ENCODE peak calls at places on chromosomes 1 and 21, in ten cellular contexts. One of them, this sample, is unnamed.

GRCh38 chr1:203342192-203342940 is 8.6 kb downstream of the FMOD start:
- DNase-seq in T-cell: peak
- DNase-seq in fibroblast of the aortic adventitia: peak
- DNase-seq in islet precursor cell: peak
- DNase-seq in T follicular helper cell: peak
- DNase-seq in posterior cingulate gyrus: peak
- DNase-seq in neural crest cell: peak
- DNase-seq in activated CD8-positive, alpha-beta memory T cell treated with anti-CD3 and anti-CD28 coated beads for 1 hour: peak
- DNase-seq in stromal cell of bone marrow: no peak
- DNase-seq in foreskin fibroblast: no peak
- DNase-seq in this sample: peak

GRCh38 chr1:170218261-170218660 is 72.5 kb downstream of the NTMT2 start:
- DNase-seq in T-cell: no peak
- DNase-seq in fibroblast of the aortic adventitia: peak
- DNase-seq in islet precursor cell: no peak
- DNase-seq in T follicular helper cell: no peak
- DNase-seq in posterior cingulate gyrus: no peak
- DNase-seq in neural crest cell: no peak
- DNase-seq in activated CD8-positive, alpha-beta memory T cell treated with anti-CD3 and anti-CD28 coated beads for 1 hour: no peak
- DNase-seq in stromal cell of bone marrow: no peak
- DNase-seq in foreskin fibroblast: no peak
- DNase-seq in this sample: peak

GRCh38 chr1:109827466-109827865 is 63.7 kb upstream of the EPS8L3 start:
- DNase-seq in T-cell: no peak
- DNase-seq in fibroblast of the aortic adventitia: no peak
- DNase-seq in islet precursor cell: no peak
- DNase-seq in T follicular helper cell: no peak
- DNase-seq in posterior cingulate gyrus: no peak
- DNase-seq in neural crest cell: no peak
- DNase-seq in activated CD8-positive, alpha-beta memory T cell treated with anti-CD3 and anti-CD28 coated beads for 1 hour: no peak
- DNase-seq in stromal cell of bone marrow: no peak
- DNase-seq in foreskin fibroblast: peak
- DNase-seq in this sample: peak

GRCh38 chr1:110638062-110638461 is 31.9 kb upstream of the KCNA2 start:
- DNase-seq in T-cell: no peak
- DNase-seq in fibroblast of the aortic adventitia: no peak
- DNase-seq in islet precursor cell: no peak
- DNase-seq in T follicular helper cell: no peak
- DNase-seq in posterior cingulate gyrus: no peak
- DNase-seq in neural crest cell: no peak
- DNase-seq in activated CD8-positive, alpha-beta memory T cell treated with anti-CD3 and anti-CD28 coated beads for 1 hour: no peak
- DNase-seq in stromal cell of bone marrow: no peak
- DNase-seq in foreskin fibroblast: no peak
- DNase-seq in this sample: no peak

GRCh38 chr1:174079796-174080195 is 57.6 kb upstream of the RC3H1 start:
- DNase-seq in T-cell: no peak
- DNase-seq in fibroblast of the aortic adventitia: no peak
- DNase-seq in islet precursor cell: no peak
- DNase-seq in T follicular helper cell: no peak
- DNase-seq in posterior cingulate gyrus: no peak
- DNase-seq in neural crest cell: no peak
- DNase-seq in activated CD8-positive, alpha-beta memory T cell treated with anti-CD3 and anti-CD28 coated beads for 1 hour: no peak
- DNase-seq in stromal cell of bone marrow: no peak
- DNase-seq in foreskin fibroblast: no peak
- DNase-seq in this sample: no peak

GRCh38 chr21:41926068-41926806 is 27.6 kb downstream of the C2CD2 start:
- DNase-seq in T-cell: peak
- DNase-seq in fibroblast of the aortic adventitia: peak
- DNase-seq in islet precursor cell: no peak
- DNase-seq in T follicular helper cell: no peak
- DNase-seq in posterior cingulate gyrus: no peak
- DNase-seq in neural crest cell: no peak
- DNase-seq in activated CD8-positive, alpha-beta memory T cell treated with anti-CD3 and anti-CD28 coated beads for 1 hour: no peak
- DNase-seq in stromal cell of bone marrow: no peak
- DNase-seq in foreskin fibroblast: no peak
- DNase-seq in this sample: peak

GRCh38 chr1:51661081-51661518 is 44.2 kb downstream of the OSBPL9 start:
- DNase-seq in T-cell: no peak
- DNase-seq in fibroblast of the aortic adventitia: peak
- DNase-seq in islet precursor cell: peak
- DNase-seq in T follicular helper cell: no peak
- DNase-seq in posterior cingulate gyrus: no peak
- DNase-seq in neural crest cell: no peak
- DNase-seq in activated CD8-positive, alpha-beta memory T cell treated with anti-CD3 and anti-CD28 coated beads for 1 hour: no peak
- DNase-seq in stromal cell of bone marrow: peak
- DNase-seq in foreskin fibroblast: peak
- DNase-seq in this sample: peak

GRCh38 chr1:33854091-33854490 is 9.8 kb upstream of the HMGB4 start:
- DNase-seq in T-cell: no peak
- DNase-seq in fibroblast of the aortic adventitia: no peak
- DNase-seq in islet precursor cell: no peak
- DNase-seq in T follicular helper cell: no peak
- DNase-seq in posterior cingulate gyrus: no peak
- DNase-seq in neural crest cell: no peak
- DNase-seq in activated CD8-positive, alpha-beta memory T cell treated with anti-CD3 and anti-CD28 coated beads for 1 hour: no peak
- DNase-seq in stromal cell of bone marrow: no peak
- DNase-seq in foreskin fibroblast: no peak
- DNase-seq in this sample: no peak

GRCh38 chr1:206739411-206740076 is 31.0 kb upstream of the IL19 start:
- DNase-seq in T-cell: no peak
- DNase-seq in fibroblast of the aortic adventitia: no peak
- DNase-seq in islet precursor cell: peak
- DNase-seq in T follicular helper cell: no peak
- DNase-seq in posterior cingulate gyrus: no peak
- DNase-seq in neural crest cell: no peak
- DNase-seq in activated CD8-positive, alpha-beta memory T cell treated with anti-CD3 and anti-CD28 coated beads for 1 hour: no peak
- DNase-seq in stromal cell of bone marrow: no peak
- DNase-seq in foreskin fibroblast: peak
- DNase-seq in this sample: no peak

GRCh38 chr1:8752921-8753713 is 64.3 kb downstream of the RERE start:
- DNase-seq in T-cell: no peak
- DNase-seq in fibroblast of the aortic adventitia: no peak
- DNase-seq in islet precursor cell: no peak
- DNase-seq in T follicular helper cell: no peak
- DNase-seq in posterior cingulate gyrus: no peak
- DNase-seq in neural crest cell: no peak
- DNase-seq in activated CD8-positive, alpha-beta memory T cell treated with anti-CD3 and anti-CD28 coated beads for 1 hour: no peak
- DNase-seq in stromal cell of bone marrow: peak
- DNase-seq in foreskin fibroblast: no peak
- DNase-seq in this sample: peak

GRCh38 chr1:56578664-56578962 is 750 bp downstream of the PLPP3 start:
- DNase-seq in T-cell: no peak
- DNase-seq in fibroblast of the aortic adventitia: no peak
- DNase-seq in islet precursor cell: no peak
- DNase-seq in T follicular helper cell: no peak
- DNase-seq in posterior cingulate gyrus: peak
- DNase-seq in neural crest cell: no peak
- DNase-seq in activated CD8-positive, alpha-beta memory T cell treated with anti-CD3 and anti-CD28 coated beads for 1 hour: no peak
- DNase-seq in stromal cell of bone marrow: no peak
- DNase-seq in foreskin fibroblast: no peak
- DNase-seq in this sample: no peak

GRCh38 chr21:45825209-45825602 is 156.4 kb upstream of the COL6A1 start:
- DNase-seq in T-cell: no peak
- DNase-seq in fibroblast of the aortic adventitia: no peak
- DNase-seq in islet precursor cell: peak
- DNase-seq in T follicular helper cell: no peak
- DNase-seq in posterior cingulate gyrus: no peak
- DNase-seq in neural crest cell: no peak
- DNase-seq in activated CD8-positive, alpha-beta memory T cell treated with anti-CD3 and anti-CD28 coated beads for 1 hour: no peak
- DNase-seq in stromal cell of bone marrow: no peak
- DNase-seq in foreskin fibroblast: no peak
- DNase-seq in this sample: no peak

GRCh38 chr1:208040714-208041393 is 129.9 kb upstream of the CD34 start:
- DNase-seq in T-cell: no peak
- DNase-seq in fibroblast of the aortic adventitia: no peak
- DNase-seq in islet precursor cell: no peak
- DNase-seq in T follicular helper cell: no peak
- DNase-seq in posterior cingulate gyrus: no peak
- DNase-seq in neural crest cell: no peak
- DNase-seq in activated CD8-positive, alpha-beta memory T cell treated with anti-CD3 and anti-CD28 coated beads for 1 hour: no peak
- DNase-seq in stromal cell of bone marrow: no peak
- DNase-seq in foreskin fibroblast: no peak
- DNase-seq in this sample: no peak

GRCh38 chr1:183267646-183268431 is 81.8 kb downstream of the LAMC2 start:
- DNase-seq in T-cell: no peak
- DNase-seq in fibroblast of the aortic adventitia: peak
- DNase-seq in islet precursor cell: no peak
- DNase-seq in T follicular helper cell: no peak
- DNase-seq in posterior cingulate gyrus: no peak
- DNase-seq in neural crest cell: no peak
- DNase-seq in activated CD8-positive, alpha-beta memory T cell treated with anti-CD3 and anti-CD28 coated beads for 1 hour: no peak
- DNase-seq in stromal cell of bone marrow: peak
- DNase-seq in foreskin fibroblast: peak
- DNase-seq in this sample: peak

GRCh38 chr21:43921602-43921978 is 56.6 kb downstream of the AGPAT3 start:
- DNase-seq in T-cell: peak
- DNase-seq in fibroblast of the aortic adventitia: no peak
- DNase-seq in islet precursor cell: no peak
- DNase-seq in T follicular helper cell: peak
- DNase-seq in posterior cingulate gyrus: no peak
- DNase-seq in neural crest cell: no peak
- DNase-seq in activated CD8-positive, alpha-beta memory T cell treated with anti-CD3 and anti-CD28 coated beads for 1 hour: no peak
- DNase-seq in stromal cell of bone marrow: no peak
- DNase-seq in foreskin fibroblast: no peak
- DNase-seq in this sample: no peak

This sample was measured in fibroblast of mammary gland.